ENCODE peak calls at places on chromosomes 13 and 19, in four cellular contexts. W, S, I and H are unnamed samples.

GRCh38 chr13:90293793-90294361 is 1053.6 kb upstream of the MIR17HG start:
- DNase-seq in S (no peak), I (no peak), W (no peak), H (no peak)

GRCh38 chr19:18322759-18323460 is at the start of gene LSM4:
- DNase-seq in I (peak; percentile 95), W (peak; percentile 100), S (peak; percentile 99), H (peak; percentile 98)

GRCh38 chr13:29865934-29866333 is 15.5 kb upstream of the UBL3 start:
- DNase-seq in I (no peak), S (no peak), W (no peak), H (no peak)

GRCh38 chr19:19578241-19578640 is 40.2 kb downstream of the CILP2 start:
- DNase-seq in S (no peak), I (no peak), W (no peak), H (no peak)

GRCh38 chr13:36918246-36919060 is 1.6 kb downstream of the SMAD9 start:
- DNase-seq in W (no peak), S (no peak), I (no peak), H (no peak)

GRCh38 chr13:110471156-110471832 is 90.2 kb downstream of the RAB20 start:
- DNase-seq in I (no peak), S (no peak), W (no peak), H (no peak)

GRCh38 chr13:105340061-105340606 is 1195.3 kb downstream of the EFNB2 start:
- DNase-seq in I (no peak), W (no peak), S (no peak), H (no peak)

GRCh38 chr13:84607614-84608013 is 725.3 kb upstream of the SLITRK1 start:
- DNase-seq in I (no peak), S (no peak), W (no peak), H (no peak)

GRCh38 chr13:110616103-110617101 is 1.1 kb downstream of the NAXD start:
- DNase-seq in I (peak; percentile 26), S (peak; percentile 53), W (peak; percentile 31), H (no peak)

GRCh38 chr13:83151308-83151660 is 731.0 kb downstream of the SLITRK1 start:
- DNase-seq in I (no peak), W (no peak), S (no peak), H (no peak)
- TF ChIP-seq SP1 in I (no peak), W (no peak), S (no peak), H (no peak)

GRCh38 chr19:45456500-45456815 is 11.3 kb upstream of the FOSB start:
- DNase-seq in S (no peak), W (no peak), I (no peak), H (no peak)

GRCh38 chr19:45451850-45452387 is 15.9 kb upstream of the FOSB start:
- DNase-seq in W (no peak), I (no peak), S (no peak), H (no peak)

GRCh38 chr19:45451181-45451849 is 16.5 kb upstream of the FOSB start:
- DNase-seq in W (no peak), I (no peak), S (no peak), H (no peak)

GRCh38 chr19:45457776-45458175 is 10.0 kb upstream of the FOSB start:
- DNase-seq in I (no peak), W (no peak), S (no peak), H (no peak)

DNA sequence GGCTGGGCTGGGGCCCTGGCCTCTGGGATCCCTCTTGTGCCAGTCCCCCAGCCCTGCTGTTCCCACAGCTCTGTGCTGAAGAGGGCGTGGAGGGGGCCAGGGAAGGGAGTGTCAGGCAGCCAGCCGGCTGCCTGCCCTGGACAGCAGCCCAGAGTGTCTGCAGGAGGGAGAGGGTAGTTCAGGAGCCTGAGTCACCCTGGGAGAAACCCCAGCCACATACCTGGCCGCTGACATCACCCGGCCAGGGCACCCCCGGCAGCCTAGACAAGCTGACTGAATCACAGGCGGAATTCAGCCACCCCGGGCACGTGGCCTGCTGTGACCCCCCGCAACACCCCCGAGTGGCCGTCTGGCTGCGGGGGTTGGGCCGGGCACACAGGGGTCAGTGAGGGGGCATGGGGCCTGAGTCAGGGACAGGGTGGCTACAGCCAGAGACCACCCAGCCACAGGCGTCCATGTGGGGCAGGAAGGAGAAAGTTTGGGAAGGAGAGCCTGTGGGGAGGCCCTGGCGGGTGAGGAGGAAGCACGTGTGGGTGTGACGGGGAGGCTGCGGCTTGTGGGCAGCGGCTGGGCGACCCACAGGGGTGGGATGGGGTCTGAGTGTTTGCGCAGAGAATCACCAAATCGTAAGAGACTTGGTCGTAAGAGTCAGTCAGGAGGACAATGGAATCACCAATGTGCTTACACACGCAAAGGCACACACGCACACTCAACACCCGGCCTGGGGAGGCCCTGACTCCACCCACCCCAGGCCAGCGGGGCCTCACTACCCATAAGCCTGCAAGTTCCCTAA is 11.9 kb upstream of the FOSB start:
- DNase-seq in W (peak; percentile 78), S (peak; percentile 88), I (peak; percentile 89), H (peak; percentile 56)
- TF ChIP-seq ELF4 in W (no peak), S (no peak), I (no peak), H (no peak)

GRCh38 chr13:24269803-24270202 is 39.6 kb upstream of the C1QTNF9 start:
- DNase-seq in S (no peak), W (no peak), I (no peak), H (no peak)

GRCh38 chr13:24264976-24265375 is 44.4 kb upstream of the C1QTNF9 start:
- DNase-seq in I (no peak), S (no peak), W (no peak), H (no peak)

GRCh38 chr13:24265453-24265852 is 43.9 kb upstream of the C1QTNF9 start:
- DNase-seq in I (no peak), S (no peak), W (no peak), H (no peak)

GRCh38 chr13:24267801-24268200 is 41.6 kb upstream of the C1QTNF9 start:
- DNase-seq in I (no peak), W (no peak), S (no peak), H (no peak)

GRCh38 chr13:24267283-24267682 is 42.1 kb upstream of the C1QTNF9 start:
- DNase-seq in W (no peak), I (no peak), S (no peak), H (no peak)
- TF ChIP-seq SP1 in W (no peak), I (no peak), S (no peak), H (no peak)

DNA sequence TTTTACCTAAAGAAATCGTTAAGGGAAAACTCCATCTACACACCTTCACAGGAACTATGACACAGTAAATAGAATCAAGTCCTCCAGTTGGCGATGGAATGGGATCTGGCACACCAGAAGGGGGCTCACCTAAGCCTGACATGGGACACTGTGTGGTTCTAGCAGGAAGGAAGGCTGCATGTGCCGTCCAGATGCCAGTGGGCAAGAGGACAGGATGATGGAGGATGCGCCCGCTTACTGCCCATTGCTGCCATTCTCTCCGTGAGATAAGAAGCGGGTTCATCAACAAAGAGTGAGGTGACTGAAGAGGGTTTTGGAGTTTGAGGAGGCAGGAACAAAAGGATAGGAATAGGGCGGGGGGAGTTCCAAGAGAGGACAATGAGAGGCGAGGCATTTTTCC is 2.9 kb upstream of the CYP2F1 start:
- DNase-seq in I (no peak), W (no peak), S (no peak), H (no peak)
- TF ChIP-seq ELF4 in I (no peak), W (no peak), S (no peak), H (no peak)

GRCh38 chr19:1235625-1236538 is 1.9 kb downstream of the CBARP start:
- DNase-seq in W (no peak), I (no peak), S (no peak), H (no peak)

GRCh38 chr19:1234670-1235380 is 3.0 kb downstream of the CBARP start:
- DNase-seq in S (no peak), I (no peak), W (no peak), H (no peak)

GRCh38 chr19:1237027-1237659 is 662 bp downstream of the CBARP start:
- DNase-seq in I (no peak), S (peak; percentile 41), W (peak; percentile 36), H (no peak)

GRCh38 chr19:1237754-1238372 is at the start of gene CBARP:
- DNase-seq in S (peak; percentile 72), W (peak; percentile 54), I (no peak), H (peak; percentile 56)

GRCh38 chr19:1236566-1236965 is 1.2 kb downstream of the CBARP start:
- DNase-seq in S (no peak), I (no peak), W (peak; percentile 39), H (no peak)
- TF ChIP-seq SP1 in S (no peak), I (no peak), W (no peak), H (no peak)